ENCODE peak calls at places on chromosomes 12 and 14, in seven cellular contexts. U, G, I, H, T, F and V are unnamed samples.

GRCh38 chr12:4268549-4269181 is 4.9 kb upstream of the CCND2 start:
- DNase-seq in T (no peak), F (no peak), I (no peak), G (no peak), H (peak), U (no peak), V (no peak)

GRCh38 chr12:105331805-105332251 is 1.3 kb downstream of the C12orf75 start:
- DNase-seq in I (no peak), T (no peak), H (peak), U (no peak), F (no peak), G (no peak), V (peak)

GRCh38 chr12:57127710-57128518 is at the start of gene LRP1:
- DNase-seq in U (peak), T (peak), F (peak), I (no peak), G (peak), H (peak), V (peak)

GRCh38 chr12:13152281-13152680 is 44.2 kb upstream of the EMP1 start:
- DNase-seq in F (no peak), U (no peak), T (no peak), H (no peak), I (no peak), G (peak), V (no peak)

GRCh38 chr12:49887536-49888401 is 15.9 kb downstream of the FAIM2 start:
- DNase-seq in G (no peak), H (no peak), U (no peak), F (no peak), I (no peak), T (peak), V (no peak)

GRCh38 chr14:54599932-54600331 is 33.0 kb downstream of the SAMD4A start:
- DNase-seq in T (no peak), H (no peak), I (no peak), G (no peak), U (no peak), F (no peak), V (peak)

GRCh38 chr14:61179061-61179675 is 102.0 kb downstream of the TMEM30B start:
- DNase-seq in U (no peak), H (no peak), G (no peak), F (no peak), I (no peak), T (peak), V (peak)

GRCh38 chr14:55847766-55848165 is 267.8 kb downstream of the KTN1 start:
- DNase-seq in H (no peak), T (no peak), G (no peak), I (no peak), F (no peak), U (no peak), V (peak)

GRCh38 chr12:49689236-49689635 is 18.0 kb downstream of the FMNL3 start:
- DNase-seq in T (no peak), H (no peak), F (no peak), G (no peak), U (no peak), I (no peak), V (no peak)

GRCh38 chr12:38386238-38386985 is 69.8 kb downstream of the ALG10B start:
- DNase-seq in H (no peak), G (no peak), F (no peak), U (no peak), I (no peak), T (peak), V (no peak)

GRCh38 chr12:116687888-116688287 is 50.0 kb downstream of the SPRING1 start:
- DNase-seq in H (no peak), G (no peak), I (no peak), U (peak), F (no peak), T (no peak), V (peak)